ENCODE peak calls at places on chromosomes 2 and 18, in ten cellular contexts. One of them, this sample, is unnamed.
A peak's percentile ranks its signal among the peaks of the same experiment; 100 is the strongest.

GRCh38 chr18:79595876-79596374 is 83.7 kb upstream of the CTDP1 start:
- DNase-seq in transverse colon: peak; percentile 2
- DNase-seq in CD8-positive, alpha-beta memory T cell: no peak
- DNase-seq in HTR-8/SVneo: no peak
- DNase-seq in GM20000: no peak
- DNase-seq in naive thymus-derived CD4-positive, alpha-beta T cell: no peak
- DNase-seq in body of pancreas: no peak
- DNase-seq in mesendoderm: no peak
- DNase-seq in nucleus accumbens: no peak
- DNase-seq in omental fat pad: no peak
- DNase-seq in this sample: no peak

GRCh38 chr2:226644342-226644957 is 155.2 kb downstream of the IRS1 start:
- DNase-seq in CD8-positive, alpha-beta memory T cell: no peak
- DNase-seq in GM20000: no peak
- DNase-seq in nucleus accumbens: no peak
- DNase-seq in omental fat pad: no peak
- DNase-seq in transverse colon: no peak
- DNase-seq in HTR-8/SVneo: no peak
- DNase-seq in body of pancreas: no peak
- DNase-seq in mesendoderm: no peak
- DNase-seq in naive thymus-derived CD4-positive, alpha-beta T cell: no peak
- DNase-seq in this sample: peak; percentile 69

GRCh38 chr2:191401287-191401686 is 156.1 kb downstream of the MYO1B start:
- DNase-seq in omental fat pad: no peak
- DNase-seq in GM20000: no peak
- DNase-seq in nucleus accumbens: no peak
- DNase-seq in naive thymus-derived CD4-positive, alpha-beta T cell: no peak
- DNase-seq in CD8-positive, alpha-beta memory T cell: no peak
- DNase-seq in transverse colon: no peak
- DNase-seq in HTR-8/SVneo: peak; percentile 26
- DNase-seq in body of pancreas: no peak
- DNase-seq in mesendoderm: peak; percentile 61
- DNase-seq in this sample: no peak

GRCh38 chr2:52456759-52457377 is 1310.7 kb upstream of the CHAC2 start:
- DNase-seq in omental fat pad: no peak
- DNase-seq in mesendoderm: peak; percentile 70
- DNase-seq in HTR-8/SVneo: no peak
- DNase-seq in transverse colon: no peak
- DNase-seq in naive thymus-derived CD4-positive, alpha-beta T cell: no peak
- DNase-seq in CD8-positive, alpha-beta memory T cell: no peak
- DNase-seq in body of pancreas: no peak
- DNase-seq in nucleus accumbens: no peak
- DNase-seq in GM20000: no peak
- DNase-seq in this sample: no peak

GRCh38 chr18:23243178-23243577 is 107.9 kb downstream of the CABLES1 start:
- DNase-seq in naive thymus-derived CD4-positive, alpha-beta T cell: no peak
- DNase-seq in GM20000: no peak
- DNase-seq in transverse colon: no peak
- DNase-seq in body of pancreas: no peak
- DNase-seq in mesendoderm: peak; percentile 77
- DNase-seq in nucleus accumbens: no peak
- DNase-seq in HTR-8/SVneo: no peak
- DNase-seq in CD8-positive, alpha-beta memory T cell: no peak
- DNase-seq in omental fat pad: no peak
- DNase-seq in this sample: no peak

GRCh38 chr2:242065456-242065855 is 195.9 kb downstream of the RTP5 start:
- DNase-seq in CD8-positive, alpha-beta memory T cell: no peak
- DNase-seq in naive thymus-derived CD4-positive, alpha-beta T cell: no peak
- DNase-seq in HTR-8/SVneo: no peak
- DNase-seq in GM20000: no peak
- DNase-seq in transverse colon: no peak
- DNase-seq in omental fat pad: no peak
- DNase-seq in nucleus accumbens: no peak
- DNase-seq in mesendoderm: no peak
- DNase-seq in body of pancreas: no peak
- DNase-seq in this sample: no peak

GRCh38 chr18:63216497-63216896 is 103.1 kb downstream of the BCL2 start:
- DNase-seq in transverse colon: no peak
- DNase-seq in GM20000: no peak
- DNase-seq in nucleus accumbens: no peak
- DNase-seq in omental fat pad: no peak
- DNase-seq in body of pancreas: no peak
- DNase-seq in HTR-8/SVneo: no peak
- DNase-seq in CD8-positive, alpha-beta memory T cell: no peak
- DNase-seq in naive thymus-derived CD4-positive, alpha-beta T cell: no peak
- DNase-seq in mesendoderm: no peak
- DNase-seq in this sample: no peak

GRCh38 chr2:136714452-136714951 is 50.8 kb upstream of the THSD7B start:
- DNase-seq in CD8-positive, alpha-beta memory T cell: no peak
- DNase-seq in nucleus accumbens: no peak
- DNase-seq in HTR-8/SVneo: no peak
- DNase-seq in mesendoderm: no peak
- DNase-seq in naive thymus-derived CD4-positive, alpha-beta T cell: no peak
- DNase-seq in omental fat pad: no peak
- DNase-seq in GM20000: no peak
- DNase-seq in transverse colon: no peak
- DNase-seq in body of pancreas: no peak
- DNase-seq in this sample: no peak

GRCh38 chr2:39266139-39266805 is 22.5 kb upstream of the CDKL4 start:
- DNase-seq in naive thymus-derived CD4-positive, alpha-beta T cell: peak; percentile 13
- DNase-seq in HTR-8/SVneo: no peak
- DNase-seq in nucleus accumbens: no peak
- DNase-seq in mesendoderm: peak; percentile 26
- DNase-seq in CD8-positive, alpha-beta memory T cell: no peak
- DNase-seq in transverse colon: no peak
- DNase-seq in body of pancreas: no peak
- DNase-seq in GM20000: no peak
- DNase-seq in omental fat pad: no peak
- DNase-seq in this sample: no peak